ENCODE peak calls at places on chromosomes 2 and 18, in five cellular contexts. U, S, Q, C and I are unnamed samples.

GRCh38 chr2:49772299-49772970 is 618.1 kb upstream of the FSHR start:
- DNase-seq in C (no peak), Q (no peak), S (no peak), U (no peak), I (no peak)

GRCh38 chr2:96815326-96816126 is 542 bp upstream of the CNNM3 start:
- DNase-seq in S (peak), Q (no peak), U (peak), C (peak), I (peak)

GRCh38 chr18:1917546-1917945 is 653.8 kb downstream of the METTL4 start:
- DNase-seq in Q (no peak), U (no peak), C (no peak), S (no peak), I (no peak)

GRCh38 chr2:29014811-29015414 is 33.8 kb downstream of the TOGARAM2 start:
- DNase-seq in S (peak), U (peak), Q (no peak), C (peak), I (peak)

GRCh38 chr18:48116873-48117630 is 186.6 kb upstream of the SMAD2 start:
- DNase-seq in S (no peak), U (no peak), Q (no peak), C (no peak), I (no peak)

GRCh38 chr2:101770672-101771071 is 73.2 kb downstream of the MAP4K4 start:
- DNase-seq in S (peak), C (peak), Q (no peak), U (no peak), I (peak)

GRCh38 chr2:182298456-182298855 is 128.4 kb downstream of the PDE1A start:
- DNase-seq in Q (no peak), C (no peak), S (no peak), U (no peak), I (no peak)

GRCh38 chr18:53153281-53153680 is 813.3 kb downstream of the DCC start:
- DNase-seq in Q (no peak), S (peak), C (peak), U (no peak), I (no peak)

GRCh38 chr2:170467568-170468422 is 247.3 kb upstream of the SP5 start:
- DNase-seq in S (peak), C (peak), Q (no peak), U (no peak), I (peak)

GRCh38 chr2:28406276-28407096 is 13.8 kb downstream of the FOSL2 start:
- DNase-seq in U (peak), Q (no peak), C (peak), S (peak), I (no peak)

GRCh38 chr2:109604597-109604996 is 9.2 kb downstream of the SEPTIN10 start:
- DNase-seq in Q (peak), U (peak), C (peak), S (peak), I (peak)

GRCh38 chr2:215772003-215772402 is 241.3 kb downstream of the MREG start:
- DNase-seq in S (peak), Q (no peak), C (peak), U (peak), I (peak)

GRCh38 chr2:75640621-75641121 is 5.9 kb upstream of the MRPL19 start:
- DNase-seq in Q (no peak), S (peak), C (peak), U (peak), I (peak)

GRCh38 chr2:10863837-10864236 is 47.9 kb upstream of the KCNF1 start:
- DNase-seq in U (no peak), Q (no peak), C (no peak), S (no peak), I (no peak)

GRCh38 chr18:76658627-76659026 is 163.6 kb upstream of the ZNF516 start:
- DNase-seq in S (no peak), Q (no peak), U (no peak), C (no peak), I (no peak)

GRCh38 chr2:107808986-107809385 is 17.7 kb upstream of the RGPD4 start:
- DNase-seq in S (no peak), C (no peak), Q (no peak), U (peak), I (no peak)

GRCh38 chr2:62641410-62641843 is 64.1 kb upstream of the EHBP1 start:
- DNase-seq in Q (no peak), C (no peak), S (no peak), U (no peak), I (no peak)

GRCh38 chr18:10892801-10893595 is 256.4 kb downstream of the PIEZO2 start:
- DNase-seq in U (no peak), S (peak), C (peak), Q (no peak), I (peak)

GRCh38 chr2:118604831-118605230 is 242.6 kb downstream of the EN1 start:
- DNase-seq in S (no peak), Q (no peak), U (no peak), C (no peak), I (no peak)

GRCh38 chr18:5556317-5556974 is 12.6 kb upstream of the EPB41L3 start:
- DNase-seq in S (peak), C (peak), U (peak), Q (no peak), I (peak)

GRCh38 chr2:40367032-40367431 is 84.9 kb downstream of the SLC8A1 start:
- DNase-seq in C (no peak), Q (no peak), S (no peak), U (no peak), I (no peak)

GRCh38 chr2:173815778-173816177 is 149.4 kb downstream of the SP3 start:
- DNase-seq in C (no peak), U (no peak), S (no peak), Q (no peak), I (no peak)

GRCh38 chr2:44943693-44944101 is 2.2 kb downstream of the SIX3 start:
- DNase-seq in C (no peak), U (no peak), S (no peak), Q (peak), I (no peak)

GRCh38 chr2:212538156-212539144 is at the start of gene ERBB4:
- DNase-seq in Q (no peak), S (peak), U (no peak), C (no peak), I (no peak)

GRCh38 chr2:118168606-118169005 is 80.3 kb downstream of the INSIG2 start:
- DNase-seq in U (no peak), S (no peak), C (no peak), Q (no peak), I (no peak)

GRCh38 chr2:8606649-8607550 is 75.0 kb upstream of the ID2 start:
- DNase-seq in C (no peak), U (no peak), S (no peak), Q (no peak), I (no peak)

GRCh38 chr2:19819097-19820065 is 82.4 kb downstream of the TTC32 start:
- DNase-seq in C (peak), S (peak), Q (peak), U (peak), I (peak)

GRCh38 chr18:79426376-79427300 is 30.9 kb downstream of the NFATC1 start:
- DNase-seq in S (no peak), U (no peak), C (no peak), Q (no peak), I (no peak)

GRCh38 chr2:69330781-69331180 is 56.2 kb downstream of the GFPT1 start:
- DNase-seq in U (no peak), C (no peak), Q (no peak), S (no peak), I (no peak)

GRCh38 chr2:158486970-158487325 is 30.2 kb downstream of the PKP4 start:
- DNase-seq in C (peak), S (peak), U (no peak), Q (no peak), I (peak)

GRCh38 chr2:127025357-127026062 is 81.4 kb downstream of the BIN1 start:
- DNase-seq in C (peak), Q (no peak), S (peak), U (peak), I (peak)

GRCh38 chr18:26419746-26420145 is 128.6 kb downstream of the KCTD1 start:
- DNase-seq in C (no peak), U (peak), S (peak), Q (no peak), I (no peak)

GRCh38 chr2:239991689-239992314 is 33.3 kb downstream of the NDUFA10 start:
- DNase-seq in C (peak), U (peak), S (peak), Q (no peak), I (peak)

GRCh38 chr2:36482576-36483214 is 115.3 kb downstream of the FEZ2 start:
- DNase-seq in C (peak), S (peak), Q (no peak), U (peak), I (no peak)

GRCh38 chr2:159807183-159808037 is 9.4 kb upstream of the CD302 start:
- DNase-seq in Q (no peak), S (peak), C (peak), U (peak), I (peak)

GRCh38 chr18:71598374-71598773 is 945.8 kb downstream of the CBLN2 start:
- DNase-seq in C (peak), Q (no peak), S (peak), U (no peak), I (peak)

GRCh38 chr2:96116879-96117533 is 635 bp upstream of the ADRA2B start:
- DNase-seq in C (peak), Q (peak), U (peak), S (peak), I (peak)

GRCh38 chr2:72745679-72746368 is 80.0 kb downstream of the EXOC6B start:
- DNase-seq in S (peak), Q (no peak), C (peak), U (peak), I (peak)

DNA sequence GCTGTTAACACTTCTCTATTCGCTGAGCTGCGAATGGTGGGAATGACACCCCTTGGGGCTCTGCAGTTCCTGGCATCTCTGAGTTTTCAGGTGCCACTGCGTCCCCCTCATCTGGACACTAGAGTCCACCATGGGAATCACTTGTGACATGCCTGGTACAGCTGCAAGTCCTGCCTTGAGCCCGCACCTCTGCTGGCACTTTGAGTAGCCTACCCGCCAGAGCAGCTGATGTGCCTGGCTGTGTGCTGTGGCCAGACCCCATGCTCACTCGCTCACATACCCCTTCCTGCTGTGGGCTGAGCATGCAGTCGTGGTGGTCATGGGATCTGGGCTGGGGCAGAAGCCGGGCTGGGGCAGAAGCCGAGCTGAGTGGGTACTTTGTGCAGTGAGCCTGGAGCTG is 117.6 kb downstream of the RND3 start:
- DNase-seq in C (no peak), S (no peak), U (no peak), Q (no peak), I (no peak)
- TF ChIP-seq CTCF in C (no peak), S (no peak), U (no peak), Q (no peak), I (no peak)

DNA sequence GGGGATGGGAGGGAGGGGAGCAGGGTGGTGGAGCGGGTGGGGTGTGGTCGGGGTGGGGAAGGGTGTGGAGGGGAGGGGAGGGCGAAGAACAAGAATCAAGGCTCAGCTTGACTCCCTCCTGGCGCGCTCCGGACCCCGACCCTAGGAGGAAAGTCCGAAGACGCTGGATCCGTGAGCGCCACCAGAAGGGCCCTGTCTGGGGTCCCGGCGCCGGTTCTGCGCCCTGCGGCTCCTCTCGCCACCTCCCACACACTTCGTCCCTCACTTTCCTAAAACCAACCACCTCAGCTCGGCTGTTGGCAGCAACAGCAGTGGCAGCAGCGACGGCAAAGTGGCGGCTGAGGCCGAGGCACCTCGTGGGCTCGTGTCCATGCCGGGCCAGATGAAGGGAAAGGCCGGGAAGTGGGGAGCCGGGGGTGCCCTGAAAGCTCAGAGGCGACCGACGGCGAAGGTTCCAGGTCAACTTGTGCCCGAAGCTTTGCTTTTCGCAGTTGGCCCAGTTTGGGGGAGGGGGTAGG is 2.1 kb downstream of the KLHL14 start:
- DNase-seq in Q (no peak), S (no peak), U (no peak), C (no peak), I (no peak)
- H3K4me3 ChIP-seq in Q (no peak), S (peak), U (peak), C (no peak), I (no peak)

GRCh38 chr2:154370873-154371272 is 327.6 kb upstream of the KCNJ3 start:
- DNase-seq in U (no peak), C (no peak), S (no peak), Q (no peak), I (no peak)

DNA sequence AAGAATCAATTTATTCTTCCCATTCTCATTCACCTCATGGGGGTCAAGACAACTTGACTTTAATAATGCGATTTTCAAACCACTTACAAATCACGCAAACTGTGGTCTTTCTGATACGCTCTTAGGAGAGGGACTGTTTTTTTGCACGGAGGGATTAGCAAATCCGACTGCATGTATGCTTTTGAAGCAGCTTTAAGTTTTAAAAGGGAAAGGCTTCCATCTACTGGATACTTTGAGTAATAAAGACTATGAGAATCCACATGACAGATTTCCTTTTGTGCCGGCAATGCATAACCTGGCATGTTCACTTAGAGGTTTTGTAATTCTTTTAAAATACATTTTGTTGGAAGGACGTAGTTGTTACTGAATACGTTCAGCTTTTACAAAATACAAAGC is 322.9 kb upstream of the KCNJ3 start:
- DNase-seq in S (peak), Q (no peak), U (peak), C (peak), I (peak)
- TF ChIP-seq CTCF in S (no peak), Q (peak), U (no peak), C (peak), I (peak)

DNA sequence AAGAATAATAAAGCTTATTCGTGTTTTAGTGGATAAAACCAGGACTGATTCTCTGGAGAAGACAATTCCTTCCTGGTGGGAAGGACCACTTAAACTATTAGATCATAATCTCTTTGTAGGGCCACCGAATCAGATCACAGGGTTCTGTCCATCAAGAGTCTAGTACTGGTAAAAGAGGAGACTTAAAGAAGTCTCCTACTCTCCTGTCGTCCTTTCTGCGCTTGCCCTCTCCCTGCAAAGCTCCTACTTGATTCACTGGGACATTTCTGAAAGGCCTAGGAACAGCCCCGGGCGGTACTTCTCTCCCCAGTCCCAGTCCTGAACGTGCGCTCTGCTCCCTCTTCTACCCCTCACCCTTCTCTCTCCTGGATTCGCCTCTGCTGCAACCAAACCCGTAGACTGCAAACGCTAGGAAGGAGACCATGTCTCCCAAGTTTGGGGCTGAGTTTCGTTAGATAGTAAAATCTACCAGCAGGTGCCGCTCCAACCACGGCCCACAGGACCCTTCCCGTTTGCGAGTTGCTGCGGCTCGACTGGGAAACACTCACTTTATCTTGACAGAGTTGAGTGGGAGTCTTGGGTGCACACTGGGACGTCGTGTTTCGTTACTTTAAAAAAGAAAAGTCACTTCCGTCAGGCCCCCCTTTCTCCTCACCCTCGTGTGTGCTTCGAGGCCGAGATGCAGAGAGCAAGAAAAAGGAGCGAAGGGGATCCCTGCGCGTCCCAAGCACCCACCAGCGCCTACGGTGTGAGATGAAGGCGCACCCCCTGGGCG is 952 bp downstream of the FIGLA start:
- DNase-seq in U (peak), C (peak), Q (no peak), S (peak), I (peak)
- H3K4me3 ChIP-seq in U (no peak), C (no peak), Q (no peak), S (peak), I (no peak)

GRCh38 chr2:79860233-79861058 is 347.6 kb downstream of the CTNNA2 start:
- DNase-seq in Q (no peak), C (peak), U (peak), S (no peak), I (peak)
- TF ChIP-seq CTCF in Q (peak), C (no peak), U (peak), S (no peak), I (peak)

GRCh38 chr2:141930803-141931202 is 200.0 kb downstream of the LRP1B start:
- DNase-seq in S (no peak), Q (no peak), C (no peak), U (no peak), I (no peak)

GRCh38 chr2:141929331-141930252 is 201.2 kb downstream of the LRP1B start:
- DNase-seq in U (no peak), Q (no peak), C (no peak), S (no peak), I (no peak)

GRCh38 chr2:141927536-141927935 is 203.3 kb downstream of the LRP1B start:
- DNase-seq in Q (no peak), S (no peak), U (peak), C (no peak), I (no peak)

GRCh38 chr2:141933226-141933625 is 197.6 kb downstream of the LRP1B start:
- DNase-seq in Q (no peak), S (no peak), U (no peak), C (no peak), I (no peak)

DNA sequence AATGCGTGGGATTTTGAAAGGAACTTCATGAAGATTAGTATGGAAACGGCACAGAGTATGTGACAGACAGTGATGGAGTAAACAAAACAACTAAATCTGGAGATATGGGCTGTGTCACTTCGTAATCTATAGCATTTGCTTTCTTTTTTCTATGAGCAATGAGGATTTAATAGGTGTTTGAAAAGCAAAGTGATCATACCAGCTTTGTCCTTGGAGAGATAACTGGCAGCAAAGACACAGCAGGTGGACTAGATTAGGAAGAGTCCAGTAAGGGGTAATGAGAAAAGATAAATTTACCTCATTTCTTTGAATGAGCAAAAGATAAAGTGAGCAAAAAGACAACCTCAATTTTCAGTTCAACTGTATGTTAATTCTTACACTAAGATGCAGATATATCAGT is 199.0 kb downstream of the LRP1B start:
- DNase-seq in U (no peak), C (no peak), Q (no peak), S (no peak), I (no peak)
- H3K4me3 ChIP-seq in U (no peak), C (no peak), Q (no peak), S (no peak), I (no peak)

GRCh38 chr2:172712251-172712650 is 23.4 kb upstream of the RAPGEF4 start:
- DNase-seq in S (no peak), Q (no peak), U (no peak), C (no peak), I (no peak)

GRCh38 chr2:172711110-172711509 is 24.5 kb upstream of the RAPGEF4 start:
- DNase-seq in C (no peak), S (no peak), U (no peak), Q (no peak), I (no peak)

GRCh38 chr2:172709566-172710291 is 25.9 kb upstream of the RAPGEF4 start:
- DNase-seq in Q (no peak), S (no peak), C (no peak), U (no peak), I (no peak)

GRCh38 chr2:172708247-172708646 is 27.4 kb upstream of the RAPGEF4 start:
- DNase-seq in Q (no peak), C (no peak), S (no peak), U (no peak), I (no peak)

GRCh38 chr2:172710584-172711024 is 25.0 kb upstream of the RAPGEF4 start:
- DNase-seq in U (peak), S (peak), C (peak), Q (no peak), I (peak)
- TF ChIP-seq CTCF in U (peak), S (peak), C (peak), Q (peak), I (peak)

GRCh38 chr2:207477896-207478295 is 51.9 kb upstream of the CREB1 start:
- DNase-seq in U (no peak), Q (no peak), S (no peak), C (no peak), I (no peak)
- H3K4me3 ChIP-seq in U (no peak), Q (no peak), S (no peak), C (no peak), I (no peak)